ENCODE peak calls at places on chromosome 17, in nine cellular contexts. S is HT-29; P is KG1; N is central memory CD4-positive, alpha-beta T cell; E is hypothalamus; J is posterior vena cava; D is RPMI8226; R is LNCaP clone FGC; T is H54. K is an unnamed sample.

GRCh38 chr17:28760987-28761562 is 17.3 kb downstream of the TRAF4 start:
- DNase-seq in S (peak; percentile 69), P (peak; percentile 58), N (no peak), E (peak; percentile 42), J (peak; percentile 90), D (peak; percentile 61), R (peak; percentile 98), T (no peak), K (no peak)

GRCh38 chr17:75724016-75725003 is 3.1 kb downstream of the ITGB4 start:
- DNase-seq in S (no peak), P (no peak), N (no peak), E (no peak), J (no peak), D (no peak), R (no peak), T (no peak), K (no peak)

GRCh38 chr17:47694018-47694817 is at the start of gene TBKBP1:
- DNase-seq in S (no peak), P (peak; percentile 63), N (peak; percentile 45), E (no peak), J (no peak), D (peak; percentile 73), R (no peak), T (peak; percentile 59), K (peak; percentile 70)

GRCh38 chr17:39174907-39175694 is 9.1 kb upstream of the ARL5C start:
- DNase-seq in S (peak; percentile 63), P (peak; percentile 36), N (peak; percentile 61), E (peak; percentile 28), J (peak; percentile 92), D (peak; percentile 82), R (no peak), T (no peak), K (peak; percentile 66)

GRCh38 chr17:72843591-72843990 is 248.9 kb downstream of the SLC39A11 start:
- DNase-seq in S (no peak), P (no peak), N (no peak), E (no peak), J (no peak), D (no peak), R (no peak), T (no peak), K (no peak)

GRCh38 chr17:66715745-66716156 is 119.2 kb upstream of the CACNG5 start:
- DNase-seq in S (peak; percentile 89), P (peak; percentile 41), N (peak; percentile 19), E (no peak), J (no peak), D (peak; percentile 76), R (peak; percentile 77), T (peak; percentile 80), K (peak; percentile 76)

GRCh38 chr17:80251966-80252365 is 8.7 kb upstream of the RNF213 start:
- DNase-seq in S (no peak), P (no peak), N (no peak), E (no peak), J (no peak), D (no peak), R (no peak), T (no peak), K (no peak)

GRCh38 chr17:77619851-77620250 is 338.7 kb upstream of the TNRC6C start:
- DNase-seq in S (no peak), P (no peak), N (no peak), E (no peak), J (no peak), D (no peak), R (no peak), T (no peak), K (no peak)

GRCh38 chr17:10270258-10270657 is 71.9 kb upstream of the GAS7 start:
- DNase-seq in S (no peak), P (no peak), N (no peak), E (no peak), J (no peak), D (no peak), R (no peak), T (no peak), K (no peak)

GRCh38 chr17:47967607-47968252 is 3.2 kb upstream of the CDK5RAP3 start:
- DNase-seq in S (no peak), P (no peak), N (no peak), E (no peak), J (no peak), D (no peak), R (no peak), T (peak; percentile 84), K (no peak)

GRCh38 chr17:9427460-9428315 is 147.9 kb downstream of the STX8 start:
- DNase-seq in S (no peak), P (no peak), N (no peak), E (no peak), J (no peak), D (no peak), R (no peak), T (no peak), K (no peak)

GRCh38 chr17:60493847-60494321 is 32.2 kb downstream of the APPBP2 start:
- DNase-seq in S (no peak), P (no peak), N (no peak), E (no peak), J (no peak), D (no peak), R (no peak), T (no peak), K (no peak)

GRCh38 chr17:40303009-40303657 is 5.8 kb upstream of the RARA start:
- DNase-seq in S (peak; percentile 85), P (peak; percentile 51), N (peak; percentile 61), E (peak; percentile 41), J (no peak), D (peak; percentile 61), R (no peak), T (no peak), K (peak; percentile 61)

GRCh38 chr17:49723423-49723822 is 15.7 kb upstream of the SLC35B1 start:
- DNase-seq in S (no peak), P (no peak), N (no peak), E (no peak), J (no peak), D (no peak), R (no peak), T (no peak), K (no peak)

GRCh38 chr17:73625975-73626706 is 18.1 kb downstream of the SDK2 start:
- DNase-seq in S (no peak), P (no peak), N (no peak), E (no peak), J (no peak), D (no peak), R (no peak), T (no peak), K (peak; percentile 49)

GRCh38 chr17:30549864-30550511 is 72.8 kb downstream of the GOSR1 start:
- DNase-seq in S (no peak), P (no peak), N (no peak), E (no peak), J (no peak), D (no peak), R (no peak), T (no peak), K (no peak)

GRCh38 chr17:21378553-21378952 is 2.4 kb downstream of the KCNJ12 start:
- DNase-seq in S (no peak), P (no peak), N (no peak), E (no peak), J (no peak), D (no peak), R (no peak), T (no peak), K (no peak)

GRCh38 chr17:50918071-50918932 is 52.1 kb upstream of the TOB1 start:
- DNase-seq in S (peak; percentile 49), P (no peak), N (no peak), E (peak; percentile 26), J (no peak), D (no peak), R (no peak), T (no peak), K (no peak)

GRCh38 chr17:58321571-58322525 is 6.7 kb downstream of the TSPOAP1 start:
- DNase-seq in S (no peak), P (no peak), N (no peak), E (no peak), J (peak; percentile 66), D (no peak), R (no peak), T (peak; percentile 72), K (no peak)

GRCh38 chr17:40315678-40316570 is 6.9 kb downstream of the RARA start:
- DNase-seq in S (no peak), P (no peak), N (no peak), E (no peak), J (no peak), D (peak; percentile 59), R (no peak), T (no peak), K (no peak)

GRCh38 chr17:44360144-44360533 is 3.5 kb downstream of the FAM171A2 start:
- DNase-seq in S (no peak), P (no peak), N (no peak), E (no peak), J (no peak), D (no peak), R (no peak), T (no peak), K (no peak)

GRCh38 chr17:81020767-81021497 is 14.0 kb upstream of the BAIAP2 start:
- DNase-seq in S (peak; percentile 75), P (peak; percentile 52), N (no peak), E (no peak), J (no peak), D (no peak), R (no peak), T (peak; percentile 96), K (peak; percentile 77)

GRCh38 chr17:288802-289356 is 63.7 kb downstream of the RPH3AL start:
- DNase-seq in S (no peak), P (no peak), N (no peak), E (no peak), J (no peak), D (no peak), R (no peak), T (no peak), K (no peak)

GRCh38 chr17:76179496-76180467 is 38.7 kb upstream of the FOXJ1 start:
- DNase-seq in S (no peak), P (peak; percentile 29), N (peak; percentile 72), E (no peak), J (no peak), D (peak; percentile 22), R (no peak), T (no peak), K (no peak)

GRCh38 chr17:78395186-78395585 is 16.7 kb downstream of the PGS1 start:
- DNase-seq in S (no peak), P (no peak), N (no peak), E (no peak), J (no peak), D (no peak), R (no peak), T (no peak), K (no peak)

GRCh38 chr17:49866882-49867413 is 19.1 kb upstream of the TAC4 start:
- DNase-seq in S (no peak), P (no peak), N (no peak), E (no peak), J (no peak), D (no peak), R (no peak), T (no peak), K (no peak)

GRCh38 chr17:62804025-62804424 is 4.1 kb downstream of the MARCHF10 start:
- DNase-seq in S (no peak), P (no peak), N (no peak), E (no peak), J (no peak), D (no peak), R (no peak), T (no peak), K (no peak)

GRCh38 chr17:46772013-46772878 is 46.2 kb downstream of the WNT3 start:
- DNase-seq in S (no peak), P (no peak), N (no peak), E (no peak), J (peak; percentile 74), D (peak; percentile 27), R (no peak), T (peak; percentile 79), K (no peak)

GRCh38 chr17:17129466-17129865 is 76.7 kb downstream of the PLD6 start:
- DNase-seq in S (no peak), P (no peak), N (no peak), E (no peak), J (no peak), D (peak; percentile 42), R (peak; percentile 59), T (no peak), K (no peak)

GRCh38 chr17:75487351-75488070 is 27.8 kb downstream of the CASKIN2 start:
- DNase-seq in S (no peak), P (peak; percentile 39), N (peak; percentile 43), E (peak; percentile 25), J (no peak), D (no peak), R (no peak), T (no peak), K (no peak)

GRCh38 chr17:17859909-17860760 is 23.3 kb upstream of the SREBF1 start:
- DNase-seq in S (peak; percentile 77), P (no peak), N (peak; percentile 63), E (peak; percentile 65), J (peak; percentile 91), D (peak; percentile 76), R (no peak), T (peak; percentile 94), K (peak; percentile 69)